ENCODE peak calls at places on chromosomes 16 and 17, in ten cellular contexts. K is transverse colon, I is WERI-Rb-1, V is A673, Y is SK-N-SH, Z is mucosa of descending colon, C is adipocyte, Q is choroid plexus epithelial cell, E is AG09309, T is lung. M is an unnamed sample.

GRCh38 chr17:78423961-78424747 is 45.7 kb downstream of the PGS1 start:
- DNase-seq in K (no peak), I (no peak), V (peak), Y (no peak), Z (no peak), C (no peak), Q (no peak), E (no peak), T (no peak), M (no peak)

GRCh38 chr17:42060231-42060630 is 9.8 kb upstream of the C17orf113 start:
- DNase-seq in K (peak), I (no peak), V (no peak), Y (no peak), Z (no peak), C (no peak), Q (no peak), E (no peak), T (no peak), M (no peak)

GRCh38 chr17:59572301-59572924 is 7.0 kb downstream of the DHX40 start:
- DNase-seq in K (no peak), I (no peak), V (peak), Y (no peak), Z (no peak), C (peak), Q (peak), E (peak), T (no peak), M (peak)

GRCh38 chr17:66275651-66276050 is 26.8 kb upstream of the PRKCA start:
- DNase-seq in K (no peak), I (no peak), V (peak), Y (no peak), Z (no peak), C (peak), Q (peak), E (peak), T (no peak), M (peak)

GRCh38 chr17:34579017-34579946 is at the start of gene TMEM132E:
- DNase-seq in K (peak), I (peak), V (no peak), Y (peak), Z (no peak), C (peak), Q (peak), E (no peak), T (peak), M (no peak)

GRCh38 chr17:8964801-8965393 is 610 bp downstream of the PIK3R5 start:
- DNase-seq in K (no peak), I (no peak), V (no peak), Y (no peak), Z (peak), C (no peak), Q (no peak), E (no peak), T (peak), M (no peak)

GRCh38 chr17:74272731-74273201 is 1.3 kb upstream of the DNAI2 start:
- DNase-seq in K (no peak), I (peak), V (no peak), Y (no peak), Z (no peak), C (no peak), Q (no peak), E (no peak), T (no peak), M (no peak)

GRCh38 chr17:72608436-72608835 is 484.1 kb downstream of the SLC39A11 start:
- DNase-seq in K (no peak), I (no peak), V (no peak), Y (no peak), Z (no peak), C (no peak), Q (no peak), E (no peak), T (no peak), M (no peak)

GRCh38 chr16:77376358-77376757 is 58.5 kb downstream of the ADAMTS18 start:
- DNase-seq in K (no peak), I (no peak), V (peak), Y (no peak), Z (no peak), C (no peak), Q (no peak), E (no peak), T (no peak), M (no peak)

GRCh38 chr17:21190078-21190477 is 23.9 kb downstream of the TMEM11 start:
- DNase-seq in K (no peak), I (no peak), V (no peak), Y (no peak), Z (no peak), C (no peak), Q (no peak), E (no peak), T (no peak), M (no peak)

GRCh38 chr17:61309857-61310256 is 89.8 kb upstream of the TBX2 start:
- DNase-seq in K (no peak), I (no peak), V (no peak), Y (no peak), Z (no peak), C (peak), Q (peak), E (peak), T (no peak), M (peak)

GRCh38 chr16:31477220-31478216 is 5.4 kb upstream of the SLC5A2 start:
- DNase-seq in K (peak), I (peak), V (no peak), Y (no peak), Z (peak), C (no peak), Q (no peak), E (no peak), T (peak), M (no peak)

GRCh38 chr17:64455993-64456885 is 7.3 kb downstream of the MILR1 start:
- DNase-seq in K (no peak), I (no peak), V (no peak), Y (no peak), Z (no peak), C (no peak), Q (no peak), E (no peak), T (no peak), M (no peak)

GRCh38 chr16:24819462-24820040 is 26.2 kb upstream of the SLC5A11 start:
- DNase-seq in K (no peak), I (no peak), V (no peak), Y (no peak), Z (no peak), C (peak), Q (peak), E (no peak), T (no peak), M (no peak)

GRCh38 chr17:17456251-17456650 is 20.5 kb upstream of the MED9 start:
- DNase-seq in K (no peak), I (no peak), V (no peak), Y (no peak), Z (no peak), C (no peak), Q (no peak), E (no peak), T (no peak), M (no peak)

GRCh38 chr16:75027520-75028300 is 28.9 kb downstream of the ZNRF1 start:
- DNase-seq in K (no peak), I (no peak), V (no peak), Y (no peak), Z (no peak), C (no peak), Q (no peak), E (no peak), T (no peak), M (no peak)

GRCh38 chr17:75238020-75238580 is 23.3 kb downstream of the GGA3 start:
- DNase-seq in K (no peak), I (no peak), V (no peak), Y (no peak), Z (no peak), C (no peak), Q (no peak), E (no peak), T (no peak), M (no peak)

GRCh38 chr17:1323336-1323735 is 43.9 kb downstream of the TRARG1 start:
- DNase-seq in K (no peak), I (no peak), V (no peak), Y (no peak), Z (no peak), C (peak), Q (peak), E (no peak), T (no peak), M (no peak)

GRCh38 chr17:62746941-62747340 is 61.2 kb downstream of the MARCHF10 start:
- DNase-seq in K (no peak), I (no peak), V (no peak), Y (no peak), Z (no peak), C (no peak), Q (no peak), E (no peak), T (no peak), M (no peak)

GRCh38 chr16:81582655-81583441 is 138.2 kb downstream of the CMIP start:
- DNase-seq in K (no peak), I (no peak), V (no peak), Y (no peak), Z (peak), C (no peak), Q (peak), E (no peak), T (no peak), M (no peak)

GRCh38 chr16:3007957-3008748 is 4.6 kb upstream of the CLDN9 start:
- DNase-seq in K (no peak), I (no peak), V (no peak), Y (no peak), Z (no peak), C (no peak), Q (no peak), E (no peak), T (peak), M (no peak)

GRCh38 chr17:76314392-76315227 is 6.5 kb upstream of the QRICH2 start:
- DNase-seq in K (no peak), I (no peak), V (peak), Y (no peak), Z (no peak), C (no peak), Q (peak), E (no peak), T (no peak), M (no peak)

GRCh38 chr16:89137666-89138512 is 33.7 kb upstream of the CDH15 start:
- DNase-seq in K (no peak), I (no peak), V (no peak), Y (no peak), Z (peak), C (no peak), Q (no peak), E (no peak), T (no peak), M (no peak)

GRCh38 chr16:68357923-68358322 is 47.1 kb downstream of the PRMT7 start:
- DNase-seq in K (no peak), I (no peak), V (no peak), Y (peak), Z (no peak), C (no peak), Q (no peak), E (no peak), T (no peak), M (no peak)

GRCh38 chr16:69107311-69107962 is 2.0 kb downstream of the HAS3 start:
- DNase-seq in K (peak), I (no peak), V (peak), Y (peak), Z (peak), C (no peak), Q (no peak), E (no peak), T (peak), M (no peak)

GRCh38 chr17:83201206-83202001 is 122.0 kb downstream of the METRNL start:
- DNase-seq in K (peak), I (no peak), V (no peak), Y (no peak), Z (peak), C (no peak), Q (no peak), E (no peak), T (no peak), M (no peak)

GRCh38 chr16:80852261-80852872 is 48.0 kb upstream of the CDYL2 start:
- DNase-seq in K (peak), I (peak), V (peak), Y (peak), Z (no peak), C (peak), Q (peak), E (no peak), T (no peak), M (no peak)

GRCh38 chr17:31202968-31203367 is 94.1 kb downstream of the OMG start:
- DNase-seq in K (no peak), I (no peak), V (no peak), Y (no peak), Z (no peak), C (peak), Q (peak), E (no peak), T (peak), M (no peak)

GRCh38 chr17:72639711-72640110 is 452.8 kb downstream of the SLC39A11 start:
- DNase-seq in K (no peak), I (no peak), V (no peak), Y (no peak), Z (no peak), C (no peak), Q (no peak), E (no peak), T (no peak), M (no peak)

GRCh38 chr17:44097110-44097810 is 26.2 kb downstream of the HDAC5 start:
- DNase-seq in K (no peak), I (peak), V (no peak), Y (no peak), Z (no peak), C (peak), Q (peak), E (peak), T (no peak), M (peak)

GRCh38 chr17:35540589-35541404 is 3.3 kb upstream of the SLFN12L start:
- DNase-seq in K (peak), I (no peak), V (peak), Y (no peak), Z (peak), C (peak), Q (peak), E (peak), T (peak), M (peak)

GRCh38 chr17:58339775-58340622 is 11.4 kb upstream of the TSPOAP1 start:
- DNase-seq in K (no peak), I (no peak), V (no peak), Y (peak), Z (no peak), C (no peak), Q (no peak), E (no peak), T (no peak), M (no peak)

GRCh38 chr17:58344047-58344790 is 7.8 kb downstream of the SUPT4H1 start:
- DNase-seq in K (peak), I (no peak), V (no peak), Y (no peak), Z (peak), C (no peak), Q (peak), E (no peak), T (no peak), M (no peak)

GRCh38 chr17:58340623-58340876 is 11.5 kb downstream of the SUPT4H1 start:
- DNase-seq in K (no peak), I (no peak), V (no peak), Y (no peak), Z (no peak), C (no peak), Q (no peak), E (no peak), T (no peak), M (no peak)

GRCh38 chr17:58343131-58343530 is 8.9 kb downstream of the SUPT4H1 start:
- DNase-seq in K (no peak), I (no peak), V (no peak), Y (no peak), Z (no peak), C (no peak), Q (no peak), E (no peak), T (no peak), M (no peak)

GRCh38 chr17:58341861-58342475 is 10.0 kb downstream of the SUPT4H1 start:
- DNase-seq in K (no peak), I (no peak), V (no peak), Y (no peak), Z (no peak), C (no peak), Q (no peak), E (no peak), T (no peak), M (no peak)
- H3K4me3 ChIP-seq in K (no peak), I (no peak), V (no peak), Y (no peak), Z (no peak), C (no peak), Q (no peak), E (no peak), T (no peak), M (no peak)

GRCh38 chr16:56634715-56635440 is 2.4 kb downstream of the MT1M start:
- DNase-seq in K (no peak), I (no peak), V (no peak), Y (peak), Z (no peak), C (peak), Q (no peak), E (no peak), T (no peak), M (no peak)

GRCh38 chr16:56637814-56638750 is at the start of gene MT1A:
- DNase-seq in K (peak), I (no peak), V (no peak), Y (peak), Z (peak), C (peak), Q (peak), E (no peak), T (peak), M (no peak)

GRCh38 chr16:56636616-56637413 is 1.7 kb upstream of the MT1A start:
- DNase-seq in K (no peak), I (no peak), V (no peak), Y (no peak), Z (no peak), C (no peak), Q (no peak), E (no peak), T (no peak), M (no peak)

GRCh38 chr16:56633535-56633934 is 1.1 kb downstream of the MT1M start:
- DNase-seq in K (no peak), I (no peak), V (no peak), Y (no peak), Z (no peak), C (no peak), Q (no peak), E (no peak), T (no peak), M (no peak)

DNA sequence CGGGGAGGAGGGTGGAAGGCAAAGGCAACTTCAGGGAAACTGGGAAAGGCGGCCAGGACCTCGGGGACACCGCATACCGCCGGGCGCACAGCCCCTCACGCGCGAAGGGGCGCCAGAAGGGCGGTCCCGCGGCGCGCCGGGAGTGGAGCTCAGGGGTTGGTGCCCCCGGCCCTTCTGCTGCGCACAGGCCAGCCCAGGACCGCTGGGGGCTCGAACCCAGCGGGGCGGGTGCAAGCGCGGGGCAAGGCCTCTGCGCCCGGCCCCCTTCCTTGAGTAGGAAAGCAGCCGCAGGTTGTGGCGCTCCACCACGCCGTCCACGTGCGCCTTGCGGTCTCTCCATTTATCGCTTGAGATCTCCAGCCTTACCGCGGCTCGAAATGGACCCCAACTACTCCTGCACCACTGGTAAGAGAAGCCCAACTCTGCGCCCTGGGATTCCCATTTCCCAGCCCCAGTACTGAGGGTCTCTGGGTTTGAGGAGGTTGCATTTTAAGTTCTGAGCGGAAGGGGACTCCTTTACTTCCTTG is 3.0 kb upstream of the MT1A start:
- DNase-seq in K (no peak), I (no peak), V (no peak), Y (peak), Z (no peak), C (no peak), Q (no peak), E (no peak), T (no peak), M (no peak)
- H3K4me3 ChIP-seq in K (no peak), I (no peak), V (no peak), Y (no peak), Z (no peak), C (no peak), Q (peak), E (no peak), T (no peak), M (peak)

GRCh38 chr16:11309895-11310633 is 28.9 kb upstream of the PRM1 start:
- DNase-seq in K (no peak), I (no peak), V (peak), Y (no peak), Z (peak), C (no peak), Q (no peak), E (no peak), T (no peak), M (no peak)

GRCh38 chr16:11308493-11309283 is 27.6 kb upstream of the PRM1 start:
- DNase-seq in K (peak), I (no peak), V (no peak), Y (no peak), Z (peak), C (no peak), Q (no peak), E (no peak), T (no peak), M (no peak)

GRCh38 chr16:11310634-11310977 is 29.5 kb upstream of the PRM1 start:
- DNase-seq in K (no peak), I (no peak), V (no peak), Y (no peak), Z (peak), C (no peak), Q (no peak), E (no peak), T (no peak), M (no peak)

GRCh38 chr16:11312718-11313492 is 31.8 kb upstream of the PRM1 start:
- DNase-seq in K (peak), I (no peak), V (peak), Y (no peak), Z (peak), C (peak), Q (peak), E (peak), T (peak), M (no peak)

GRCh38 chr16:11310997-11311561 is 29.9 kb upstream of the PRM1 start:
- DNase-seq in K (no peak), I (no peak), V (no peak), Y (no peak), Z (peak), C (no peak), Q (no peak), E (no peak), T (no peak), M (no peak)
- H3K4me3 ChIP-seq in K (no peak), I (no peak), V (no peak), Y (no peak), Z (no peak), C (no peak), Q (no peak), E (no peak), T (no peak), M (no peak)

GRCh38 chr17:48718781-48719641 is 3.3 kb downstream of the PRAC1 start:
- DNase-seq in K (no peak), I (no peak), V (peak), Y (peak), Z (no peak), C (no peak), Q (no peak), E (no peak), T (no peak), M (no peak)
- H3K4me3 ChIP-seq in K (no peak), I (no peak), V (peak), Y (no peak), Z (peak), C (no peak), Q (no peak), E (peak), T (no peak), M (no peak)

GRCh38 chr17:79921411-79922160 is 82.3 kb upstream of the CBX4 start:
- DNase-seq in K (peak), I (no peak), V (no peak), Y (no peak), Z (peak), C (no peak), Q (no peak), E (no peak), T (no peak), M (no peak)

GRCh38 chr17:79920751-79921410 is 81.6 kb upstream of the CBX4 start:
- DNase-seq in K (no peak), I (no peak), V (no peak), Y (no peak), Z (peak), C (no peak), Q (no peak), E (no peak), T (no peak), M (no peak)

GRCh38 chr17:79923974-79924638 is 84.9 kb upstream of the CBX4 start:
- DNase-seq in K (peak), I (peak), V (peak), Y (peak), Z (peak), C (peak), Q (peak), E (no peak), T (no peak), M (no peak)

GRCh38 chr17:79922798-79923197 is 83.6 kb upstream of the CBX4 start:
- DNase-seq in K (no peak), I (no peak), V (no peak), Y (no peak), Z (peak), C (no peak), Q (no peak), E (no peak), T (no peak), M (no peak)

GRCh38 chr17:79922161-79922569 is 82.9 kb upstream of the CBX4 start:
- DNase-seq in K (peak), I (no peak), V (peak), Y (no peak), Z (peak), C (no peak), Q (no peak), E (no peak), T (no peak), M (no peak)
- H3K4me3 ChIP-seq in K (no peak), I (no peak), V (peak), Y (no peak), Z (no peak), C (no peak), Q (no peak), E (no peak), T (no peak), M (no peak)

DNA sequence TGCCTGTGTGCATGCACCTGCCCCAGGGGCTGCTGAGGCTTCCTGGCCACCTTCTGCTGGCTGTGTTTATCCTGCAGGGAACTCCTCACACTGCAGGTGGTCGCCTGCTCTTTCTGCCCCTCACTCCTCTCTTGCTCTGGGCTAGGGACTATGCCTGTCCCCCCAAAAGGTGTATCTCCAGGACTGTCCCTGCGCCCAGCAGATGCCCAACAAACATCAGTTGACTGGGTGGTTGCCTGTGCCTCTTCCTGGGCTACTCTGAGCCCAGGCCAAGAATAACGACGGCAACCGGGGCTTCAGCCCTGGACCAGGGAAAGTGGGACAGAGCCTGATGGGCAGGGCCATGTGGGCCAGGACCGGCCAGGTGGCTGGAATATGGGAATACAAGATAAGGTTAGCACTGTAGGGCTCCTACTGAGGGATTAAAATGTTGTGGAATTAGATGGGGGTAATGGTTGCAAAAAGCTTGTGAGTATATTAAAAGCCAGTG is 55.4 kb downstream of the VAC14 start:
- DNase-seq in K (no peak), I (no peak), V (no peak), Y (no peak), Z (no peak), C (no peak), Q (no peak), E (no peak), T (no peak), M (no peak)
- H3K4me3 ChIP-seq in K (no peak), I (no peak), V (no peak), Y (no peak), Z (no peak), C (no peak), Q (no peak), E (no peak), T (no peak), M (no peak)

M was measured in skeletal muscle cell.